ENCODE peak calls at places on chromosome 20, in eight cellular contexts. M is HCT116, W is esophagus squamous epithelium, B is stomach, A is transverse colon, C is GM12878, I is H54, R is NB4. U is an unnamed sample.

GRCh38 chr20:36167826-36168634 is 13.5 kb downstream of the EPB41L1 start:
- DNase-seq in W (no peak), I (peak), M (peak), B (no peak), C (no peak), R (peak), A (no peak), U (no peak)

GRCh38 chr20:3653921-3654320 is 9.3 kb downstream of the GFRA4 start:
- DNase-seq in I (no peak), W (no peak), C (no peak), B (no peak), A (no peak), R (no peak), M (no peak), U (no peak)

GRCh38 chr20:14148042-14148441 is 152.7 kb downstream of the MACROD2 start:
- DNase-seq in C (no peak), A (no peak), I (no peak), B (no peak), W (no peak), M (no peak), R (no peak), U (no peak)

GRCh38 chr20:20795721-20796120 is 83.3 kb upstream of the RALGAPA2 start:
- DNase-seq in M (no peak), C (no peak), A (no peak), R (no peak), B (no peak), W (no peak), I (no peak), U (no peak)

GRCh38 chr20:59082077-59082740 is 39.6 kb upstream of the PRELID3B start:
- DNase-seq in A (no peak), R (peak), M (peak), C (no peak), W (no peak), I (peak), B (no peak), U (no peak)

GRCh38 chr20:49685809-49686208 is 27.9 kb downstream of the B4GALT5 start:
- DNase-seq in I (no peak), B (no peak), M (no peak), W (no peak), R (peak), C (no peak), A (no peak), U (no peak)

GRCh38 chr20:62293111-62293784 is 9.5 kb upstream of the ADRM1 start:
- DNase-seq in M (no peak), R (no peak), B (no peak), I (no peak), A (no peak), W (no peak), C (no peak), U (no peak)

GRCh38 chr20:60884277-60884676 is 367.8 kb upstream of the CDH4 start:
- DNase-seq in C (no peak), B (no peak), M (no peak), A (no peak), R (no peak), W (no peak), I (no peak), U (no peak)

GRCh38 chr20:23391707-23392310 is 29.5 kb downstream of the NAPB start:
- DNase-seq in R (no peak), W (no peak), C (no peak), A (no peak), B (no peak), M (no peak), I (no peak), U (no peak)

GRCh38 chr20:19832875-19833274 is 74.8 kb downstream of the RIN2 start:
- DNase-seq in B (no peak), R (peak), I (no peak), W (no peak), C (no peak), A (no peak), M (no peak), U (no peak)

GRCh38 chr20:9488063-9488462 is 26.3 kb upstream of the LAMP5 start:
- DNase-seq in R (no peak), B (no peak), W (no peak), M (no peak), I (no peak), C (no peak), A (no peak), U (no peak)

GRCh38 chr20:63772781-63773520 is 33.4 kb downstream of the SLC2A4RG start:
- DNase-seq in C (no peak), M (no peak), W (no peak), R (peak), A (no peak), B (no peak), I (no peak), U (no peak)

GRCh38 chr20:43492101-43492500 is 15.4 kb upstream of the L3MBTL1 start:
- DNase-seq in I (no peak), B (no peak), A (no peak), M (no peak), W (no peak), C (peak), R (no peak), U (no peak)

GRCh38 chr20:20881808-20882207 is 169.4 kb upstream of the RALGAPA2 start:
- DNase-seq in C (no peak), B (no peak), R (no peak), I (no peak), M (no peak), A (no peak), W (no peak), U (no peak)

GRCh38 chr20:48835390-48835789 is 7.6 kb upstream of the PREX1 start:
- DNase-seq in R (no peak), C (no peak), M (no peak), I (no peak), B (no peak), W (no peak), A (no peak), U (no peak)

GRCh38 chr20:48735112-48735511 is 92.7 kb downstream of the PREX1 start:
- DNase-seq in W (no peak), M (no peak), C (no peak), R (no peak), B (no peak), I (no peak), A (no peak), U (no peak)

GRCh38 chr20:55322745-55323144 is 682.6 kb downstream of the CBLN4 start:
- DNase-seq in A (no peak), M (no peak), I (no peak), W (no peak), B (no peak), C (no peak), R (no peak), U (no peak)

GRCh38 chr20:3509064-3509463 is 38.2 kb downstream of the ATRN start:
- DNase-seq in B (no peak), W (no peak), R (no peak), I (no peak), C (no peak), M (no peak), A (no peak), U (no peak)

GRCh38 chr20:9015984-9016324 is 52.9 kb upstream of the PLCB4 start:
- DNase-seq in R (no peak), W (no peak), A (no peak), I (no peak), C (no peak), M (no peak), B (no peak), U (no peak)

GRCh38 chr20:16007978-16008377 is 565.3 kb downstream of the KIF16B start:
- DNase-seq in C (no peak), M (no peak), B (no peak), I (no peak), R (peak), W (no peak), A (no peak), U (no peak)

GRCh38 chr20:62433655-62434054 is 6.3 kb upstream of the RBBP8NL start:
- DNase-seq in C (no peak), R (no peak), A (peak), I (no peak), W (no peak), M (no peak), B (peak), U (no peak)

GRCh38 chr20:32462900-32463641 is 104.9 kb downstream of the ASXL1 start:
- DNase-seq in R (no peak), C (no peak), A (peak), M (no peak), W (no peak), I (no peak), B (peak), U (no peak)

GRCh38 chr20:32464401-32465091 is 106.4 kb downstream of the ASXL1 start:
- DNase-seq in C (no peak), W (no peak), A (no peak), R (no peak), B (no peak), M (no peak), I (no peak), U (no peak)

GRCh38 chr20:32466739-32467505 is 108.8 kb downstream of the ASXL1 start:
- DNase-seq in I (no peak), W (no peak), A (no peak), B (no peak), C (no peak), M (no peak), R (no peak), U (no peak)

GRCh38 chr20:32463642-32464400 is 105.7 kb downstream of the ASXL1 start:
- DNase-seq in R (no peak), M (no peak), I (no peak), W (no peak), A (peak), C (no peak), B (peak), U (no peak)

GRCh38 chr20:32465092-32465900 is 107.2 kb downstream of the ASXL1 start:
- DNase-seq in M (no peak), R (no peak), A (peak), W (no peak), I (no peak), C (no peak), B (peak), U (no peak)
- TF ChIP-seq POLR2A in M (no peak), R (no peak), A (peak), W (no peak), I (no peak), C (no peak), B (no peak), U (no peak)

DNA sequence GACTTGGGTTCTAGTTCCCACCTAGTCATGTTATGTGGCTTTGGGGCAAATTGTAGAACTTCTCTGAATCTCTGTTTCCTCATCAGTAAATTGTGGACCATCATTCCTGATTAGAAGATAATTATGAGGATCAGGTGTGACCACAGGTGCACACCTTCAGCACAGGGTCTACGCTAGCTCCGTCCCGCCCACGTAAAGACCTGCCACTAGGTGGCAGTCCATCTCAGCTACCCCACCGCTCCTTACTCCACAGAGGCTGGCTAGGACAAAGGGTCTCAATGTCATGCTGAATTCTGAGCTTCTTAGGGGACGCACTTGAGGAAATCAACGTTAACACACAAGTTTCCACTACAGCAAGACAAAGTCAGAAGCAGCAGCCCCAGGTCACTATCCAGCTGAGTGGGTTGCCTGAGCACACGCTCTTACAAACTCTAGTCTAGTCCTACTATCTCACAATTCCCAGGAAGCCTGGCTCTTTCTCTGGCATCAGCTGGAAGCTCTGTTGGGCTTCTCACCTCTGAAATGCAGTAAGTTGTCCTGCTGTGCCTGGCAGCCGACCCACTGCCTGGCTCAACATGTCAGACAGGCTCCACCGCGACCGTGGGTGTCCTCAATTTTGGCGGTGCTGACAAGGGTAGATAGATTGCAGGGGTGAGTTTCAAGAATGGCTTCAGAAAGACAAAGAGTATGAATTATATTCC is 2.0 kb upstream of the PLCG1 start:
- DNase-seq in I (no peak), B (peak), M (peak), A (peak), W (no peak), C (no peak), R (peak), U (no peak)
- TF ChIP-seq POLR2A in I (no peak), B (no peak), M (no peak), A (no peak), W (no peak), C (no peak), R (no peak), U (no peak)

GRCh38 chr20:40331699-40332098 is 357.3 kb downstream of the MAFB start:
- DNase-seq in C (no peak), B (no peak), A (peak), R (no peak), I (no peak), W (no peak), M (no peak), U (no peak)
- TF ChIP-seq POLR2A in C (no peak), B (no peak), A (no peak), R (no peak), I (no peak), W (no peak), M (no peak), U (no peak)

GRCh38 chr20:18287915-18288747 is at the start of gene ZNF133:
- DNase-seq in I (peak), W (peak), C (peak), R (peak), M (peak), B (peak), A (peak), U (peak)
- TF ChIP-seq POLR2A in I (peak), W (peak), C (peak), R (peak), M (peak), B (no peak), A (peak), U (peak)

GRCh38 chr20:11890331-11891080 is 27.2 kb upstream of the BTBD3 start:
- DNase-seq in W (no peak), C (peak), M (peak), B (peak), I (peak), R (peak), A (peak), U (peak)
- TF ChIP-seq POLR2A in W (peak), C (no peak), M (peak), B (no peak), I (peak), R (peak), A (peak), U (no peak)